ENCODE peak calls at places on chromosomes 16 and 17, in five cellular contexts. P is HFFc6, U is spleen, T is left ventricle myocardium inferior, A is heart left ventricle. M is an unnamed sample.

GRCh38 chr17:48022906-48023305 is 14.7 kb downstream of the COPZ2 start:
- DNase-seq in T (no peak), U (no peak), A (no peak), P (no peak), M (no peak)

GRCh38 chr17:80919331-80920284 is 72.0 kb upstream of the CHMP6 start:
- DNase-seq in U (peak; percentile 68), A (peak; percentile 38), T (no peak), P (no peak), M (no peak)

GRCh38 chr16:88298882-88299745 is 83.6 kb upstream of the ZNF469 start:
- DNase-seq in A (no peak), P (peak; percentile 40), U (no peak), T (no peak), M (no peak)

GRCh38 chr16:49179714-49180330 is 101.8 kb downstream of the CBLN1 start:
- DNase-seq in T (no peak), U (no peak), A (no peak), P (no peak), M (no peak)

GRCh38 chr16:46972429-46972970 is 974 bp downstream of the DNAJA2 start:
- DNase-seq in T (no peak), A (no peak), U (no peak), P (peak; percentile 15), M (no peak)

GRCh38 chr16:78770353-78771091 is 671.1 kb downstream of the WWOX start:
- DNase-seq in A (peak; percentile 77), T (peak; percentile 72), P (no peak), U (peak; percentile 95), M (peak; percentile 80)

GRCh38 chr17:68085751-68086445 is 50.4 kb downstream of the KPNA2 start:
- DNase-seq in U (no peak), T (no peak), A (no peak), P (no peak), M (no peak)

GRCh38 chr17:48429638-48430586 is at the start of gene SKAP1:
- DNase-seq in T (no peak), A (no peak), P (no peak), U (peak; percentile 91), M (peak; percentile 65)

GRCh38 chr17:27349540-27350021 is 55.7 kb downstream of the WSB1 start:
- DNase-seq in A (peak; percentile 33), T (no peak), U (peak; percentile 81), P (no peak), M (no peak)

DNA sequence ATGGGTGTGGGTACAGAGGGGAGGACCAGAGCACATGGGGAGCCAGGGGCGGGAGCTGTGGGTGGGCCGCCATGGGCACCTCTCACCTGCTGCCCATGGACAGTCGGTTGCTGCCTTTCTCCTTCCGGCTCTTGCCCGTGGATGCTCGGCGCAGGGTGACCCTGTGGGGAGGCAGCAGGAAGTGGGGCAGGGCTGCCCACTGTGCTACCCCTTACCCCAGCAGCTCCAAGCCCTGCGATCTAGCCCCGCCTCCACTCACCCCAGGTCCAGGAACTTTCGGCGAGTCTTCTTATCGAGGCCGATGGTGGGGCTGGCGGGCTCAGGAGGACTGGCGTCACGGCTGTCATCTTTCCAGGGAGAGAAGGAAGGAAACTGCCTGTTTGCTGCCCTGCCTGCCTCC is 14.2 kb downstream of the SAMD14 start:
- DNase-seq in A (no peak), U (no peak), T (no peak), P (no peak), M (no peak)
- TF ChIP-seq CTCF in A (no peak), U (no peak), T (no peak), P (no peak), M (no peak)

GRCh38 chr16:50455288-50455845 is 86.6 kb upstream of the BRD7 start:
- DNase-seq in A (no peak), T (no peak), U (no peak), P (no peak), M (no peak)
- TF ChIP-seq CTCF in A (no peak), T (no peak), U (no peak), P (no peak), M (no peak)

GRCh38 chr17:76054112-76054476 is 18.2 kb downstream of the SRP68 start:
- DNase-seq in A (no peak), U (no peak), P (peak; percentile 22), T (no peak), M (no peak)

GRCh38 chr17:76051071-76051467 is 21.2 kb downstream of the SRP68 start:
- DNase-seq in T (no peak), P (no peak), U (no peak), A (no peak), M (no peak)

GRCh38 chr17:76051571-76051970 is 20.7 kb downstream of the SRP68 start:
- DNase-seq in A (no peak), T (no peak), U (no peak), P (no peak), M (no peak)

GRCh38 chr17:76053230-76054111 is 18.8 kb downstream of the SRP68 start:
- DNase-seq in P (no peak), U (no peak), T (no peak), A (no peak), M (no peak)

GRCh38 chr17:76056882-76057281 is 15.4 kb downstream of the SRP68 start:
- DNase-seq in A (no peak), T (no peak), P (no peak), U (no peak), M (no peak)
- TF ChIP-seq CTCF in A (no peak), T (no peak), P (no peak), U (no peak), M (no peak)

GRCh38 chr16:17251496-17251895 is 219.3 kb downstream of the XYLT1 start:
- DNase-seq in T (no peak), A (no peak), P (no peak), U (no peak), M (no peak)
- TF ChIP-seq CTCF in T (no peak), A (no peak), P (no peak), U (no peak), M (no peak)

GRCh38 chr16:79997257-79997656 is 396.7 kb upstream of the MAF start:
- DNase-seq in A (no peak), P (peak; percentile 17), T (no peak), U (no peak), M (no peak)
- TF ChIP-seq CTCF in A (no peak), P (peak; percentile 87), T (peak; percentile 35), U (peak; percentile 16), M (no peak)

GRCh38 chr17:75764711-75765421 is at the start of gene GALK1:
- DNase-seq in A (peak; percentile 84), T (peak; percentile 81), U (peak; percentile 96), P (peak; percentile 43), M (peak; percentile 56)
- TF ChIP-seq CTCF in A (peak; percentile 44), T (peak; percentile 69), U (peak; percentile 69), P (peak; percentile 38), M (peak; percentile 75)

DNA sequence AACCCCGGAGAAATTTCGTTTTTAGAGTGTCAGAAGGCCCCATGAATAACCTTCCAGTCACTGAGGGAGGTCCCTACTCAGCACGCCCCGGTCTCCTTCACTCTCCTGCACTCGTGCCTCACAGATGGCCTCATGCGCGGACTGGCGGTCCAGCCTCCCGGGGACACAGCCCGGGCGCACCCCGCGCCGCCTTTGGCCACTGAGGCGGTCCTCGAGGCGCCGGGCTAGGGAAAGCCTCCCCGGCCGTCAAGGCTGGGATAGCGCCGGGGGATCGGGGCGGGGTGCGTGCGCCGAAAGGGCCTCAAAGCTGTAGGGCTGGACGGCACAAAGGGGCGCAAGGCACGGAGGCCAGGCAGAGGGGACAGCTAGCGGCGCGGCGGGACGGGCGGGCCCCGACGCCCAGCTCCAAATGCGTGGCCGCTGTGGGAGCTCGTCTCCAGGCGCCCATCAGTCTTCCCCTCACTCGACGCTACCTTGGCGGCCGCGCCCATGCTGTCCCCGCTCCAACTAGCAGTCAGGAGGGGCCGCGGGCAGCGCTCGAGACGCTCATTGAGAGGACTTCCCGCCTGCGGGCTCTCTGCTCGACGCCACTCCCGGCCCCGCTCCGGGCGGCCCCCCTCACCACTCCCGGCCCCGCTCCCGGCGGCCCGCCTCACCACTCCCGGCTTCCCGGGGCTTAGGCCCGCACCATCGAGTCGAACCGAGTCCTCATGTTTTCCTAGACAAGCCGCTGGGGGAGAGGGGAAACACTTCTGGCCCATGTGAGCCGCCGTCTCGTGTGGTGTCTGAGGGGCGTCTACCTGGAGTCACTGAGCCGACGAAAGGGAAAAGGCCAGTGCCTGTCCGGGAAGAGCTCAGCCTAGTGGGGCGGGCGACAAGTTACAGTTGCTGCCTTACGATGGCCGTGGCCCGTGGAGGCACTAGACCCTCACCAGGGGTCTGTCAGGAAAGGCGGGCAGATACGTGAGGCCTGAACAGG is at the start of gene USP6:
- DNase-seq in P (no peak), T (no peak), A (no peak), U (peak; percentile 70), M (no peak)
- TF ChIP-seq CTCF in P (no peak), T (no peak), A (no peak), U (no peak), M (no peak)

M was measured in natural killer cell.